ENCODE peak calls at places on chromosomes 3 and 15, in six cellular contexts. F, N, V, L, W and E are unnamed samples.

GRCh38 chr3:172561894-172562664 is 38.8 kb upstream of the TNFSF10 start:
- DNase-seq in F (no peak), N (no peak), V (no peak), L (no peak), W (no peak), E (peak)

GRCh38 chr3:32951410-32951811 is at the start of gene CCR4:
- DNase-seq in F (peak), N (peak), V (no peak), L (no peak), W (no peak), E (no peak)

GRCh38 chr15:88908123-88908522 is 5.1 kb downstream of the MFGE8 start:
- DNase-seq in F (no peak), N (no peak), V (no peak), L (no peak), W (no peak), E (no peak)

GRCh38 chr3:124873241-124873640 is 13.9 kb downstream of the ITGB5 start:
- DNase-seq in F (no peak), N (no peak), V (no peak), L (peak), W (no peak), E (no peak)

GRCh38 chr3:187186801-187187421 is 10.4 kb upstream of the RTP1 start:
- DNase-seq in F (no peak), N (no peak), V (peak), L (peak), W (peak), E (peak)

GRCh38 chr15:71485094-71485693 is 325.2 kb upstream of the NR2E3 start:
- DNase-seq in F (no peak), N (no peak), V (peak), L (no peak), W (no peak), E (no peak)

GRCh38 chr3:46703013-46703520 is 1.9 kb downstream of the TMIE start:
- DNase-seq in F (no peak), N (no peak), V (no peak), L (no peak), W (peak), E (no peak)

GRCh38 chr3:127039719-127040118 is 56.8 kb downstream of the PLXNA1 start:
- DNase-seq in F (no peak), N (no peak), V (no peak), L (no peak), W (peak), E (no peak)

GRCh38 chr3:120449701-120450216 is 1.0 kb downstream of the FSTL1 start:
- DNase-seq in F (no peak), N (no peak), V (peak), L (peak), W (no peak), E (no peak)

GRCh38 chr15:63615935-63616334 is 18.7 kb downstream of the FBXL22 start:
- DNase-seq in F (no peak), N (no peak), V (no peak), L (no peak), W (no peak), E (no peak)

GRCh38 chr3:126982125-126982521 is 792 bp upstream of the PLXNA1 start:
- DNase-seq in F (no peak), N (no peak), V (peak), L (peak), W (no peak), E (peak)

GRCh38 chr15:81419304-81419943 is 45.4 kb upstream of the TMC3 start:
- DNase-seq in F (no peak), N (no peak), V (peak), L (no peak), W (no peak), E (no peak)

GRCh38 chr3:102394517-102394916 is 40.3 kb upstream of the ZPLD1 start:
- DNase-seq in F (no peak), N (no peak), V (no peak), L (no peak), W (no peak), E (no peak)

GRCh38 chr3:99929409-99930139 is 111.9 kb downstream of the CMSS1 start:
- DNase-seq in F (no peak), N (no peak), V (peak), L (peak), W (peak), E (peak)

GRCh38 chr3:70359711-70360110 is 47.3 kb upstream of the MDFIC2 start:
- DNase-seq in F (no peak), N (no peak), V (no peak), L (no peak), W (no peak), E (no peak)

GRCh38 chr3:134449277-134449676 is 36.5 kb downstream of the ANAPC13 start:
- DNase-seq in F (no peak), N (no peak), V (no peak), L (no peak), W (no peak), E (peak)

GRCh38 chr3:106428565-106428994 is 559.8 kb upstream of the CBLB start:
- DNase-seq in F (no peak), N (peak), V (peak), L (peak), W (no peak), E (peak)

GRCh38 chr3:174540081-174540480 is 319.1 kb upstream of the NAALADL2 start:
- DNase-seq in F (no peak), N (no peak), V (no peak), L (no peak), W (no peak), E (no peak)

GRCh38 chr3:23835087-23835486 is 29.3 kb downstream of the UBE2E1 start:
- DNase-seq in F (no peak), N (no peak), V (no peak), L (no peak), W (no peak), E (no peak)

GRCh38 chr3:186108106-186108940 is 566 bp downstream of the ETV5 start:
- DNase-seq in F (peak), N (no peak), V (peak), L (peak), W (peak), E (no peak)

GRCh38 chr3:126476166-126476975 is 680 bp upstream of the ZXDC start:
- DNase-seq in F (peak), N (no peak), V (peak), L (peak), W (peak), E (no peak)

GRCh38 chr3:127056281-127056680 is 73.4 kb downstream of the PLXNA1 start:
- DNase-seq in F (no peak), N (no peak), V (no peak), L (no peak), W (peak), E (no peak)

GRCh38 chr15:101522091-101522490 is 32.6 kb upstream of the PCSK6 start:
- DNase-seq in F (no peak), N (no peak), V (no peak), L (no peak), W (no peak), E (peak)

GRCh38 chr15:25805006-25805405 is 58.1 kb downstream of the ATP10A start:
- DNase-seq in F (no peak), N (no peak), V (peak), L (peak), W (no peak), E (no peak)

GRCh38 chr3:42557849-42558248 is 23.9 kb downstream of the SEC22C start:
- DNase-seq in F (no peak), N (no peak), V (no peak), L (no peak), W (no peak), E (no peak)

GRCh38 chr15:97729270-97729669 is 231.2 kb upstream of the ARRDC4 start:
- DNase-seq in F (no peak), N (no peak), V (no peak), L (no peak), W (no peak), E (no peak)